ENCODE peak calls at places on chromosomes 11 and 22, in four cellular contexts. A is CD8-positive, alpha-beta T cell; J is fibroblast of lung; Q is Calu3. S is an unnamed sample.
A peak's percentile ranks its signal among the peaks of the same experiment; 100 is the strongest.

GRCh38 chr11:130068986-130069683 is 559 bp upstream of the APLP2 start:
- DNase-seq in Q (peak; percentile 41), A (peak; percentile 32), J (peak; percentile 92), S (peak; percentile 51)

GRCh38 chr22:48652796-48653195 is 1174.9 kb downstream of the BRD1 start:
- DNase-seq in A (no peak), Q (no peak), J (no peak), S (no peak)

GRCh38 chr11:64598797-64599697 is 8.0 kb downstream of the SLC22A12 start:
- DNase-seq in A (no peak), J (no peak), Q (no peak), S (peak; percentile 40)

GRCh38 chr22:26457661-26458272 is 25.8 kb downstream of the HPS4 start:
- DNase-seq in A (no peak), J (no peak), Q (no peak), S (no peak)

GRCh38 chr11:85764796-85765195 is 46.1 kb downstream of the SYTL2 start:
- DNase-seq in A (no peak), Q (no peak), J (no peak), S (no peak)

GRCh38 chr11:44626645-44627044 is 61.2 kb downstream of the CD82 start:
- DNase-seq in J (no peak), Q (no peak), A (no peak), S (no peak)

GRCh38 chr11:71459767-71460320 is 6.8 kb downstream of the NADSYN1 start:
- DNase-seq in A (no peak), Q (no peak), J (no peak), S (peak; percentile 17)

GRCh38 chr11:24773326-24773725 is 276.5 kb downstream of the LUZP2 start:
- DNase-seq in Q (no peak), J (no peak), A (no peak), S (no peak)

GRCh38 chr11:29255401-29255800 is 761.4 kb downstream of the KCNA4 start:
- DNase-seq in J (no peak), A (no peak), Q (no peak), S (no peak)

GRCh38 chr11:64900263-64900678 is 16.7 kb downstream of the ATG2A start:
- DNase-seq in Q (peak; percentile 78), A (peak; percentile 46), J (no peak), S (no peak)

GRCh38 chr11:11822946-11823345 is 18.8 kb upstream of the USP47 start:
- DNase-seq in Q (no peak), J (no peak), A (no peak), S (no peak)

GRCh38 chr11:65814131-65814959 is 19.4 kb upstream of the SNX32 start:
- DNase-seq in A (no peak), Q (no peak), J (no peak), S (peak; percentile 75)

GRCh38 chr11:110762596-110762995 is 50.4 kb upstream of the ARHGAP20 start:
- DNase-seq in A (no peak), J (no peak), Q (no peak), S (no peak)

GRCh38 chr11:116431842-116432241 is 340.9 kb downstream of the BUD13 start:
- DNase-seq in J (no peak), A (no peak), Q (no peak), S (no peak)

GRCh38 chr11:104422320-104422944 is 258.5 kb upstream of the PDGFD start:
- DNase-seq in J (no peak), Q (no peak), A (no peak), S (no peak)
- TF ChIP-seq CTCF in J (no peak), Q (no peak), A (no peak), S (no peak)

DNA sequence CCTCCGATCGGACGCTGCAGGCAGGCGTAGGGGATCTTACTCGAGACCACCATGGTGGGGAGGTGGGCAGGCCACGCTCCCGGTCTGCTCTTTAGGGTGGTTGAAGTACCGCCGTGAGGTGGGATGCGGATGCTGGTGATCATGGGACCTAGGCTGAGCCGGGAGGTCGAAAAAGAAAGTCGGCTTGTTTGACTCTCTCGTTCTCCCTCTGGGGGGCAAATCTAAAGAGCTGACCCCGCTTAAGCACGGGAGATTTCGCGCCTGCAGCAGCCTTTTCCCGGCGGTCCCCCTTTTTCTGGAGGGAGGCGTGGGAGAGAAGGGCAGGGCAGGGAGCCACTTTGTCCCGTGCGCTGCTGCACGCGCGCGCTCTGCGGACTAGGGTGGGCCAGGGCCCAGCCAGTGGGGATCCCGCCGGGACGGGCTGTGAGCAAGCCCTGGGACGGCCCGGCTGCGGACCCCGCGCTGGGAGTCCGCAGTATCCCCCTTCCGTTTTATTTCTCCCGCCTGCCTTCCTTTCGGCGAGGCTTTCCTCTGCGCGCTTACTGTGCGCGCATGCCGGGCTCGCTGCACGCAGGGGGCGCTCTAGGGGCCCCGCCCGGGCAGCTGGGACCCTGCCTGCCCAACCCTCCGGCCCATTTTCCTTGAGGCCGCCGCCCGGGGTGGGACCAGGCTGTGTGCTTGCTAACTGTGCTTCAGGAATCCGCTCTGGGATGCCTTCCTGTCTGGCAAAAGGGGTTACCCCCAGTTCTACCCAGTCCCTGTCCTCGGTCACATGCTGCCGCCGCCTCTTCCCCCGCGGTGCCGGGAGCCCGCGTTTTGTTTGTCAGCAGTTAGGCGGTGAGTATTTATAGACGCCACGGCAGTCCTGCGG is 81.0 kb downstream of the PRR5L start:
- DNase-seq in J (no peak), Q (peak; percentile 56), A (peak; percentile 26), S (peak; percentile 53)
- TF ChIP-seq CTCF in J (peak; percentile 51), Q (no peak), A (peak; percentile 32), S (peak; percentile 79)

GRCh38 chr11:124745835-124746620 is 6.0 kb downstream of the VSIG2 start:
- DNase-seq in J (no peak), Q (no peak), A (no peak), S (no peak)
- TF ChIP-seq CTCF in J (peak; percentile 14), Q (no peak), A (no peak), S (no peak)

DNA sequence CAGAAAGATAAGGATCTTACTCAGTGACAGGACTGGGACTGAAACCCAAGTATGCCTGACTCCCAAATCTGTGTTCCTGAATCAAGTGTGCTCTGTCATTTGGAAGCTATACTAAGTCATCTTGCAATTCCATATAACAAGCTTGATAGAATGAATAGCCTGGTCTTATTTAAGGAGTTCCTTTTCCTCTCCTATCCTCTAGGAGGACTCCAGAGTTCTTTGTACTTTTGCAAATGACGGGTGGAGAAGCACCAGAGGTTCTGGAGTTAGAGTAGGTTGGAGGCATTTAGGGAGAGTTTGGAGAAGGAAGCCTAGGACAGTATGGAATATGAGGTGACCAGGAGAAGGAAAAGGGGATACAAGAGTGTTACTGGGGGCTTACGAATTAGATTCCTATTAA is 92.9 kb upstream of the RCN1 start:
- DNase-seq in J (no peak), A (no peak), Q (no peak), S (no peak)
- TF ChIP-seq CTCF in J (no peak), A (no peak), Q (no peak), S (no peak)

GRCh38 chr22:19909350-19910179 is 32.0 kb upstream of the COMT start:
- DNase-seq in Q (peak; percentile 84), A (peak; percentile 81), J (peak; percentile 77), S (peak; percentile 72)
- TF ChIP-seq CTCF in Q (peak; percentile 94), A (peak; percentile 69), J (peak; percentile 94), S (peak; percentile 77)

S was measured in CD14-positive monocyte.